ENCODE peak calls at places on chromosome 15, in eight cellular contexts. One of them, this sample, is unnamed. For H3K4me1, the result is how much of the 10 kb centered on the place peaks cover.

GRCh38 chr15:64566102-64566501 is 105.7 kb downstream of the ZNF609 start:
- DNase-seq in heart left ventricle: no peak
- DNase-seq in HepG2: no peak
- DNase-seq in heart right ventricle: no peak
- DNase-seq in Caco-2: no peak
- DNase-seq in hepatocyte: no peak
- DNase-seq in right lobe of liver: no peak
- DNase-seq in cardiac muscle cell: no peak
- DNase-seq in this sample: no peak

GRCh38 chr15:41671656-41672636 is 11.7 kb downstream of the MGA start:
- DNase-seq in heart left ventricle: no peak
- DNase-seq in HepG2: no peak
- DNase-seq in cardiac muscle cell: no peak
- DNase-seq in Caco-2: no peak
- DNase-seq in heart right ventricle: no peak
- DNase-seq in right lobe of liver: no peak
- DNase-seq in hepatocyte: no peak
- DNase-seq in this sample: no peak

GRCh38 chr15:96047255-96047931 is 283.1 kb upstream of the NR2F2 start:
- DNase-seq in Caco-2: no peak
- DNase-seq in hepatocyte: no peak
- DNase-seq in heart right ventricle: no peak
- DNase-seq in cardiac muscle cell: peak
- DNase-seq in heart left ventricle: no peak
- DNase-seq in HepG2: no peak
- DNase-seq in right lobe of liver: no peak
- DNase-seq in this sample: no peak

GRCh38 chr15:65106011-65106590 is 8.9 kb downstream of the UBAP1L start:
- DNase-seq in HepG2: no peak
- DNase-seq in heart left ventricle: no peak
- DNase-seq in right lobe of liver: no peak
- DNase-seq in hepatocyte: no peak
- DNase-seq in Caco-2: no peak
- DNase-seq in cardiac muscle cell: no peak
- DNase-seq in heart right ventricle: no peak
- DNase-seq in this sample: no peak

GRCh38 chr15:67758610-67759300 is 66.6 kb upstream of the SKOR1 start:
- DNase-seq in hepatocyte: no peak
- DNase-seq in cardiac muscle cell: no peak
- DNase-seq in heart left ventricle: no peak
- DNase-seq in Caco-2: no peak
- DNase-seq in HepG2: no peak
- DNase-seq in right lobe of liver: no peak
- DNase-seq in heart right ventricle: no peak
- DNase-seq in this sample: no peak

GRCh38 chr15:29952245-29952644 is 130.0 kb upstream of the TJP1 start:
- DNase-seq in Caco-2: no peak
- DNase-seq in hepatocyte: no peak
- DNase-seq in HepG2: no peak
- DNase-seq in cardiac muscle cell: no peak
- DNase-seq in heart left ventricle: no peak
- DNase-seq in right lobe of liver: no peak
- DNase-seq in heart right ventricle: no peak
- DNase-seq in this sample: no peak

GRCh38 chr15:62739507-62739906 is 303.0 kb upstream of the TPM1 start:
- DNase-seq in hepatocyte: no peak
- DNase-seq in Caco-2: no peak
- DNase-seq in heart right ventricle: no peak
- DNase-seq in HepG2: no peak
- DNase-seq in cardiac muscle cell: no peak
- DNase-seq in heart left ventricle: no peak
- DNase-seq in right lobe of liver: no peak
- DNase-seq in this sample: no peak

GRCh38 chr15:70936326-70936725 is 43.7 kb downstream of the LRRC49 start:
- DNase-seq in heart right ventricle: no peak
- DNase-seq in hepatocyte: no peak
- DNase-seq in Caco-2: no peak
- DNase-seq in HepG2: no peak
- DNase-seq in heart left ventricle: no peak
- DNase-seq in cardiac muscle cell: peak
- DNase-seq in right lobe of liver: no peak
- DNase-seq in this sample: no peak

GRCh38 chr15:51727141-51727897 is 10.1 kb downstream of the LYSMD2 start:
- DNase-seq in heart left ventricle: no peak
- DNase-seq in Caco-2: no peak
- DNase-seq in HepG2: peak
- DNase-seq in hepatocyte: no peak
- DNase-seq in cardiac muscle cell: peak
- DNase-seq in right lobe of liver: no peak
- DNase-seq in heart right ventricle: no peak
- DNase-seq in this sample: no peak

GRCh38 chr15:39272901-39273300 is 308.0 kb upstream of the THBS1 start:
- DNase-seq in Caco-2: no peak
- DNase-seq in HepG2: no peak
- DNase-seq in hepatocyte: no peak
- DNase-seq in heart left ventricle: no peak
- DNase-seq in right lobe of liver: no peak
- DNase-seq in cardiac muscle cell: no peak
- DNase-seq in heart right ventricle: no peak
- DNase-seq in this sample: no peak

GRCh38 chr15:60179786-60180391 is 175.8 kb downstream of the FOXB1 start:
- DNase-seq in cardiac muscle cell: peak
- DNase-seq in right lobe of liver: no peak
- DNase-seq in Caco-2: peak
- DNase-seq in heart right ventricle: no peak
- DNase-seq in HepG2: peak
- DNase-seq in heart left ventricle: no peak
- DNase-seq in hepatocyte: peak
- DNase-seq in this sample: no peak

GRCh38 chr15:32729700-32730099 is 11.9 kb downstream of the GREM1 start:
- DNase-seq in HepG2: no peak
- DNase-seq in cardiac muscle cell: no peak
- DNase-seq in heart right ventricle: no peak
- DNase-seq in heart left ventricle: no peak
- DNase-seq in Caco-2: no peak
- DNase-seq in hepatocyte: no peak
- DNase-seq in right lobe of liver: no peak
- DNase-seq in this sample: no peak

GRCh38 chr15:88904808-88905327 is 8.3 kb downstream of the MFGE8 start:
- DNase-seq in right lobe of liver: peak
- DNase-seq in HepG2: peak
- DNase-seq in heart right ventricle: peak
- DNase-seq in heart left ventricle: peak
- DNase-seq in Caco-2: peak
- DNase-seq in hepatocyte: peak
- DNase-seq in cardiac muscle cell: peak
- DNase-seq in this sample: peak

GRCh38 chr15:79881254-79881653 is 15.6 kb downstream of the MTHFS start:
- DNase-seq in Caco-2: no peak
- DNase-seq in heart right ventricle: no peak
- DNase-seq in HepG2: no peak
- DNase-seq in heart left ventricle: no peak
- DNase-seq in right lobe of liver: no peak
- DNase-seq in cardiac muscle cell: no peak
- DNase-seq in hepatocyte: no peak
- DNase-seq in this sample: no peak

GRCh38 chr15:82122754-82123400 is 77.1 kb upstream of the MEX3B start:
- DNase-seq in Caco-2: no peak
- DNase-seq in hepatocyte: peak
- DNase-seq in HepG2: no peak
- DNase-seq in heart right ventricle: no peak
- DNase-seq in right lobe of liver: no peak
- DNase-seq in cardiac muscle cell: peak
- DNase-seq in heart left ventricle: peak
- DNase-seq in this sample: no peak

GRCh38 chr15:25683911-25684310 is 179.2 kb downstream of the ATP10A start:
- DNase-seq in HepG2: no peak
- DNase-seq in right lobe of liver: no peak
- DNase-seq in heart right ventricle: no peak
- DNase-seq in hepatocyte: no peak
- DNase-seq in heart left ventricle: no peak
- DNase-seq in cardiac muscle cell: no peak
- DNase-seq in Caco-2: no peak
- DNase-seq in this sample: no peak

GRCh38 chr15:95302206-95302605 is 1028.3 kb upstream of the NR2F2 start:
- DNase-seq in cardiac muscle cell: peak
- DNase-seq in HepG2: no peak
- DNase-seq in hepatocyte: no peak
- DNase-seq in Caco-2: no peak
- DNase-seq in heart right ventricle: no peak
- DNase-seq in right lobe of liver: no peak
- DNase-seq in heart left ventricle: no peak
- DNase-seq in this sample: no peak

GRCh38 chr15:62431806-62432205 is 266.7 kb upstream of the C2CD4B start:
- DNase-seq in Caco-2: no peak
- DNase-seq in HepG2: no peak
- DNase-seq in cardiac muscle cell: no peak
- DNase-seq in hepatocyte: no peak
- DNase-seq in heart left ventricle: no peak
- DNase-seq in right lobe of liver: no peak
- DNase-seq in heart right ventricle: no peak
- DNase-seq in this sample: no peak

DNA sequence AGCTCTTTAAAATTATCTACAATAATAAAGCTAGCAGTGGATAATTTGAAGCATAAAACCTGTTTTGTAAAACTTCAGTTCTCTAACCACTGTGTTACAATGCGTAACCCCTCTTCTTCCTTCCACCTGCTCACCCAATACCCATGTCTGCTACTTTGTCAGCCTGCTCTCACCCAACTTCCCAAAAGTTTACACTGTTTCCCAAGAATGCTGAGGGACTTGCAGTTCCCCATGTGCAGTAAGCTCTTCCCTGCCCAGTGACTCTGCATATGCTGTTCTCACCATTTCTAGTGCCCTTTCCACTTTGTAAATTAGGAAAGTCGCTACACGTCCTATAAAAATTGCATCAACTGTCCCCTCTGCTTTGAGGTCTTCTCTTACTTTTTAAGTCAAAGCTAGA is 315.9 kb upstream of the SEMA6D start:
- DNase-seq in heart left ventricle: no peak
- DNase-seq in hepatocyte: no peak
- DNase-seq in Caco-2: no peak
- DNase-seq in HepG2: no peak
- DNase-seq in right lobe of liver: no peak
- DNase-seq in cardiac muscle cell: no peak
- DNase-seq in heart right ventricle: no peak
- DNase-seq in this sample: no peak
- H3K4me3 ChIP-seq in heart left ventricle: no peak
- H3K4me3 ChIP-seq in hepatocyte: no peak
- H3K4me3 ChIP-seq in Caco-2: no peak
- H3K4me3 ChIP-seq in HepG2: no peak
- H3K4me3 ChIP-seq in right lobe of liver: no peak
- H3K4me3 ChIP-seq in cardiac muscle cell: no peak
- H3K4me3 ChIP-seq in heart right ventricle: no peak
- H3K4me3 ChIP-seq in this sample: no peak

GRCh38 chr15:93033434-93034045 is 55.5 kb downstream of the RGMA start:
- DNase-seq in Caco-2: peak
- DNase-seq in right lobe of liver: peak
- DNase-seq in HepG2: no peak
- DNase-seq in heart left ventricle: no peak
- DNase-seq in hepatocyte: no peak
- DNase-seq in cardiac muscle cell: no peak
- DNase-seq in heart right ventricle: no peak
- DNase-seq in this sample: no peak
- H3K4me1 ChIP-seq in Caco-2: under half
- H3K4me1 ChIP-seq in right lobe of liver: under half
- H3K4me1 ChIP-seq in HepG2: under half
- H3K4me1 ChIP-seq in heart left ventricle: under half
- H3K4me1 ChIP-seq in hepatocyte: under half
- H3K4me1 ChIP-seq in cardiac muscle cell: under half
- H3K4me1 ChIP-seq in heart right ventricle: under half
- H3K4me1 ChIP-seq in this sample: under half

GRCh38 chr15:34721802-34722795 is 32.7 kb downstream of the GJD2 start:
- DNase-seq in HepG2: peak
- DNase-seq in Caco-2: peak
- DNase-seq in heart right ventricle: peak
- DNase-seq in cardiac muscle cell: peak
- DNase-seq in hepatocyte: peak
- DNase-seq in right lobe of liver: peak
- DNase-seq in heart left ventricle: peak
- DNase-seq in this sample: no peak
- TF ChIP-seq CTCF in HepG2: peak
- TF ChIP-seq CTCF in Caco-2: no peak
- TF ChIP-seq CTCF in heart right ventricle: no peak
- TF ChIP-seq CTCF in cardiac muscle cell: peak
- TF ChIP-seq CTCF in hepatocyte: no peak
- TF ChIP-seq CTCF in right lobe of liver: no peak
- TF ChIP-seq CTCF in heart left ventricle: no peak
- TF ChIP-seq CTCF in this sample: no peak

GRCh38 chr15:74958908-74959642 is 2.5 kb upstream of the RPP25 start:
- DNase-seq in cardiac muscle cell: no peak
- DNase-seq in Caco-2: no peak
- DNase-seq in heart left ventricle: no peak
- DNase-seq in right lobe of liver: no peak
- DNase-seq in hepatocyte: no peak
- DNase-seq in heart right ventricle: no peak
- DNase-seq in HepG2: no peak
- DNase-seq in this sample: no peak
- H3K4me3 ChIP-seq in cardiac muscle cell: peak
- H3K4me3 ChIP-seq in Caco-2: no peak
- H3K4me3 ChIP-seq in heart left ventricle: peak
- H3K4me3 ChIP-seq in right lobe of liver: peak
- H3K4me3 ChIP-seq in hepatocyte: peak
- H3K4me3 ChIP-seq in heart right ventricle: peak
- H3K4me3 ChIP-seq in HepG2: peak
- H3K4me3 ChIP-seq in this sample: peak

GRCh38 chr15:31369716-31370115 is 43.1 kb downstream of the KLF13 start:
- DNase-seq in heart right ventricle: no peak
- DNase-seq in hepatocyte: no peak
- DNase-seq in cardiac muscle cell: no peak
- DNase-seq in Caco-2: no peak
- DNase-seq in HepG2: no peak
- DNase-seq in right lobe of liver: no peak
- DNase-seq in heart left ventricle: no peak
- DNase-seq in this sample: no peak
- H3K4me1 ChIP-seq in heart right ventricle: under half
- H3K4me1 ChIP-seq in hepatocyte: under half
- H3K4me1 ChIP-seq in cardiac muscle cell: under half
- H3K4me1 ChIP-seq in Caco-2: under half
- H3K4me1 ChIP-seq in HepG2: under half
- H3K4me1 ChIP-seq in right lobe of liver: under half
- H3K4me1 ChIP-seq in heart left ventricle: half or more
- H3K4me1 ChIP-seq in this sample: under half

DNA sequence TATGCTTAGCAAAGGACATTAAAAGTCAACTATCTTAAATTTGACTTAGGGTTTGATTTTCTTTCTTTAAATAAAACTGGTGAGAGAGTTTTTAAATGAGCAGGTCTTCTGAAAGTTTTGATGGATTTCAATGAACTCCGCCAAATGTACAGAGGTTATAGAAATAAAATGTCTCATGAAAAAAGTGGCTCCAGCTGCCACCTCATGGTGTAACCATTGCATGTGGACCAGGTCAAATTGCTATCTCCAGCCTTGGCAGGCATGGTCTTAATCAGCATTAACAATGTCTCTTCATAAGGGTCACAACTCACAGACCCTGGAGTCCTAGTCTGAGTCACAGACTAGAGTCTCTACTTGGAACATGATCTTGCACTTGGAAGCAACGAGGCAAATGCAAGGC is 182.3 kb downstream of the ADAMTS17 start:
- DNase-seq in heart left ventricle: no peak
- DNase-seq in heart right ventricle: no peak
- DNase-seq in HepG2: no peak
- DNase-seq in cardiac muscle cell: no peak
- DNase-seq in right lobe of liver: no peak
- DNase-seq in hepatocyte: no peak
- DNase-seq in Caco-2: no peak
- DNase-seq in this sample: no peak
- TF ChIP-seq CTCF in heart left ventricle: no peak
- TF ChIP-seq CTCF in heart right ventricle: no peak
- TF ChIP-seq CTCF in HepG2: no peak
- TF ChIP-seq CTCF in cardiac muscle cell: no peak
- TF ChIP-seq CTCF in right lobe of liver: no peak
- TF ChIP-seq CTCF in hepatocyte: no peak
- TF ChIP-seq CTCF in Caco-2: no peak
- TF ChIP-seq CTCF in this sample: no peak

GRCh38 chr15:91490211-91490610 is 363.3 kb upstream of the SLCO3A1 start:
- DNase-seq in HepG2: no peak
- DNase-seq in heart left ventricle: no peak
- DNase-seq in hepatocyte: no peak
- DNase-seq in heart right ventricle: no peak
- DNase-seq in right lobe of liver: no peak
- DNase-seq in Caco-2: no peak
- DNase-seq in cardiac muscle cell: no peak
- DNase-seq in this sample: no peak
- H3K4me3 ChIP-seq in HepG2: no peak
- H3K4me3 ChIP-seq in heart left ventricle: no peak
- H3K4me3 ChIP-seq in hepatocyte: no peak
- H3K4me3 ChIP-seq in heart right ventricle: no peak
- H3K4me3 ChIP-seq in right lobe of liver: no peak
- H3K4me3 ChIP-seq in Caco-2: no peak
- H3K4me3 ChIP-seq in cardiac muscle cell: no peak
- H3K4me3 ChIP-seq in this sample: no peak

This sample was measured in lung.